ENCODE peak calls at places on chromosomes 6 and 20, in eight cellular contexts. P is H9, F is BJ, G is GM12865, L is uterus, T is mesothelial cell of epicardium, U is astrocyte of the spinal cord, M is RWPE1. A is an unnamed sample.

GRCh38 chr20:63712191-63712590 is 4.4 kb downstream of the ZGPAT start:
- DNase-seq in T (no peak), L (no peak), U (no peak), G (no peak), F (no peak), M (no peak), P (no peak), A (no peak)

GRCh38 chr20:11891827-11892521 is 25.7 kb upstream of the BTBD3 start:
- DNase-seq in T (peak; percentile 34), G (peak; percentile 6), U (peak; percentile 73), L (peak; percentile 65), P (peak; percentile 80), M (peak; percentile 84), F (no peak), A (peak; percentile 79)

GRCh38 chr6:124197148-124197547 is 393.5 kb downstream of the NKAIN2 start:
- DNase-seq in T (no peak), G (no peak), F (no peak), L (no peak), P (no peak), U (no peak), M (no peak), A (no peak)

GRCh38 chr6:84278311-84278710 is 50.9 kb upstream of the CEP162 start:
- DNase-seq in T (no peak), M (no peak), P (no peak), U (no peak), G (no peak), F (no peak), L (no peak), A (no peak)

GRCh38 chr6:166619912-166620311 is 7.1 kb downstream of the RPS6KA2 start:
- DNase-seq in F (peak; percentile 98), M (peak; percentile 75), L (peak; percentile 79), U (peak; percentile 98), P (no peak), T (no peak), G (no peak), A (peak; percentile 81)

GRCh38 chr6:154156135-154156948 is 117.3 kb downstream of the OPRM1 start:
- DNase-seq in G (peak; percentile 81), F (no peak), P (peak; percentile 83), T (no peak), L (peak; percentile 15), M (no peak), U (peak; percentile 52), A (peak; percentile 92)

GRCh38 chr6:142474446-142475289 is 172.9 kb downstream of the ADGRG6 start:
- DNase-seq in U (peak; percentile 69), G (peak; percentile 50), P (peak; percentile 82), F (no peak), M (peak; percentile 56), T (peak; percentile 21), L (no peak), A (peak; percentile 32)

GRCh38 chr6:166824146-166824879 is 132.0 kb downstream of the RNASET2 start:
- DNase-seq in P (no peak), T (no peak), M (no peak), U (no peak), F (no peak), L (no peak), G (no peak), A (no peak)

DNA sequence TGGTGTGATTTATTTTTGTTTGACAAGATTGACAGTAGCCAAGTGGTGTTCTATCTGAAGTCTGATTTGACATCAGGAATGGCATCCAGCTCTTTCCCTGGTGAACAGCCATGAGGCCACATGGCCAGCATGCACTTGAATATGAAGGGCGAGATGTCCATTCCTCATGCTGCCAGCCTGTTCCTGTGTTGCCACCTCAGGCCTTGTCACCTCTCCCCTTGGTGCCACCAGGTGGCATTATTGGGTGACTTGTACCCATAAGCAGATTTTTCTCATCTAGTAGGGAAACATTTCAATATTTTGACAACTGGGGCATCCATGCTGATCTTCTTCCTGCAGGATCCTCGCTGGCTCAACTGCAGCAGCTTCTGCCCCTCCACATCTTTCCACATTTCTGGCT is 199.1 kb downstream of the ERMARD start:
- DNase-seq in G (peak; percentile 29), T (no peak), F (no peak), M (peak; percentile 12), P (no peak), L (no peak), U (no peak), A (peak; percentile 42)
- TF ChIP-seq CTCF in G (peak; percentile 30), T (no peak), F (peak; percentile 16), M (peak; percentile 17), P (peak; percentile 42), L (peak; percentile 4), U (no peak), A (peak; percentile 42)

GRCh38 chr6:29553268-29554057 is 6.1 kb downstream of the UBD start:
- DNase-seq in F (no peak), G (peak; percentile 39), U (peak; percentile 13), L (peak; percentile 49), P (peak; percentile 89), T (peak; percentile 49), M (no peak), A (peak; percentile 49)
- TF ChIP-seq CTCF in F (peak; percentile 18), G (no peak), U (no peak), L (peak; percentile 1), P (peak; percentile 42), T (no peak), M (no peak), A (no peak)

DNA sequence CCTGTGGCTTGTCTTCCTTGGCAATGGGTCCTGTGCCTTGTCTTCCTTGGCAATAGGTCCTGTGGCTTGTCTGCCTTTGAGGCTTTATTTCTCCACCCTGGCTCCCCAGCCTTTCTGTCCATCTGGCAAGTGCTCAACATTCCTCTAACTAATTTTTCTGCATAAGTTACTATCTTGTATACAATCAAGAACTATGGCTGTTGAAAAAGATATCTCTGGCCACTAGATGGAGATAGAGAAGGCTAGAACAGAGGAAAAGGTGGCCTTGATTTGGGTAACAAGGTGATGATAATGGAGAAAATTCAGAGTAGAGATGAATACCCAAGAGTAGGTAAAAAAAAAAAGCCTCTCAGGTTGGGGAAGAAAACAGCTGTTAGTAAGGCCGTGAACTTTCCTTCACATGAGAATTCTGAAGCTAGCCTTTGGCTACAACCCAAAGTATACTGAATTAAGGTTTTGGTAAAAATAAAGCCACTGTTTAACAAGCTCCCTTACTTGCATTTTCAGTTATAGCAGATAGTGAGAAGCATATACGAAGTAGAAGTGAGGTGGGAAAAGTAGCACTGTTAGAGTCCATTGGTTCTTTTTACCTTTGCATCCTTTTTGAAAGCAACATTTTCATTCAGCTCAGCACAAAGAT is 505.0 kb downstream of the DOK5 start:
- DNase-seq in L (no peak), T (no peak), P (no peak), G (peak; percentile 2), U (peak; percentile 1), M (peak; percentile 14), F (no peak), A (no peak)
- TF ChIP-seq CTCF in L (no peak), T (peak; percentile 17), P (peak; percentile 79), G (peak; percentile 8), U (peak; percentile 31), M (peak; percentile 46), F (no peak), A (no peak)

GRCh38 chr6:130282234-130282995 is 59.7 kb upstream of the SAMD3 start:
- DNase-seq in L (no peak), U (peak; percentile 47), P (no peak), F (no peak), M (peak; percentile 13), G (peak; percentile 80), T (no peak), A (no peak)
- TF ChIP-seq CTCF in L (no peak), U (peak; percentile 69), P (peak; percentile 62), F (peak; percentile 52), M (no peak), G (peak; percentile 58), T (no peak), A (no peak)

DNA sequence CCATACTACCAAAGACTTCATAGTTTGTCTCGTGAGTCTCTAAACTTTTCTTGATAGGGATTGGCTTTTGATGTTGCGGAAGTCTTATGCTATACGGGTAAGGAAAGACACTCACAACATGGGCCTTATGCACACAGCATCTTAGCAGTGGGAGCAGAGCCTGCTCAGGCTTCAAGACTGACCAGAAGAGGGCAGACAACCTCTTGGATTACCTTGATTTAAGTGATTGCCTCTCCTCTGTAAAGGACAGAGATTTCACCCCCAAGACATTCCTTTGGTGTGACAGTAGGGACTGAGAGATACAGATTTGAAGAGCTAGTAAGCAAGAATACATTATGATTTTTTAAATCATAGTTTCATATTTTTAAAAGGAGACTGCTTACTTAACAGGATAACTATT is 71.0 kb upstream of the SAMD3 start:
- DNase-seq in T (no peak), G (peak; percentile 65), M (peak; percentile 36), F (no peak), P (peak; percentile 72), L (no peak), U (peak; percentile 74), A (no peak)
- TF ChIP-seq CTCF in T (no peak), G (peak; percentile 46), M (peak; percentile 36), F (peak; percentile 84), P (peak; percentile 80), L (no peak), U (peak; percentile 85), A (peak; percentile 13)

DNA sequence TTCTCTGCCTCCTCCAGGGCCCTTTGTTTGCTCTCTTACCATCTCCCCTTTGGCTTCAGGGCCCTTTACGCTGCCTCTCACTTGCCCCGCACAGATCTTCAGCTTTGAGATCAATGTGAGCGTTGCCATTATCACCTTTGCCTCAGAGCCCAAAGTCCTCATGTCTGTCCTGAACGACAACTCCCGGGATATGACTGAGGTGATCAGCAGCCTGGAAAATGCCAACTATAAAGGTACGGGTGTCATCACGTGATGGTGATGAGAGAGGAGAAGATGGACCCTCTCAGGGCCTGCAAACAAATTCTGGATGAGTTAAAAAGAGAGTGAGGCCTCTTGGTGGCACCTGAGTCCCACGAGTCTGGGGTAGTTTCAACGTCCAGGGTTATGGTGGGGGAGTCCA is 8.3 kb downstream of the C2 start:
- DNase-seq in F (no peak), G (no peak), T (no peak), L (no peak), P (no peak), U (no peak), M (no peak), A (no peak)
- TF ChIP-seq CTCF in F (no peak), G (no peak), T (no peak), L (no peak), P (no peak), U (no peak), M (no peak), A (no peak)

A was measured in thyroid gland.